ENCODE peak calls at places on chromosome 17, in four cellular contexts. W is Karpas-422, O is PC-3, E is OCI-LY7. S is an unnamed sample.

GRCh38 chr17:48645639-48646182 is 19.6 kb upstream of the HOXB9 start:
- DNase-seq in W (no peak), O (no peak), E (no peak), S (no peak)

GRCh38 chr17:10106067-10106466 is 92.3 kb downstream of the GAS7 start:
- DNase-seq in W (no peak), O (no peak), E (no peak), S (no peak)

GRCh38 chr17:29376667-29377268 is 13.4 kb upstream of the TAOK1 start:
- DNase-seq in W (no peak), O (no peak), E (no peak), S (peak; percentile 92)

GRCh38 chr17:42097691-42098661 is at the start of gene ZNF385C:
- DNase-seq in W (no peak), O (no peak), E (no peak), S (no peak)

GRCh38 chr17:32755045-32755805 is 121.7 kb downstream of the MYO1D start:
- DNase-seq in W (peak; percentile 81), O (peak; percentile 68), E (peak; percentile 55), S (peak; percentile 82)

GRCh38 chr17:73952498-73953205 is 250.8 kb upstream of the RPL38 start:
- DNase-seq in W (no peak), O (no peak), E (no peak), S (peak; percentile 13)

GRCh38 chr17:21177401-21177800 is 36.6 kb downstream of the TMEM11 start:
- DNase-seq in W (no peak), O (no peak), E (no peak), S (no peak)

GRCh38 chr17:45227101-45227591 is 5.5 kb downstream of the FMNL1 start:
- DNase-seq in W (no peak), O (no peak), E (peak; percentile 82), S (peak; percentile 52)

GRCh38 chr17:60640503-60640902 is 37.1 kb upstream of the BCAS3 start:
- DNase-seq in W (peak; percentile 51), O (peak; percentile 45), E (no peak), S (peak; percentile 46)

GRCh38 chr17:68533887-68534700 is 21.9 kb downstream of the PRKAR1A start:
- DNase-seq in W (peak; percentile 68), O (peak; percentile 72), E (peak; percentile 28), S (peak; percentile 83)

GRCh38 chr17:64773836-64774761 is 112.0 kb upstream of the SMURF2 start:
- DNase-seq in W (peak; percentile 90), O (peak; percentile 96), E (peak; percentile 70), S (peak; percentile 60)

GRCh38 chr17:39246274-39246673 is 20.5 kb upstream of the STAC2 start:
- DNase-seq in W (no peak), O (no peak), E (no peak), S (no peak)

GRCh38 chr17:39244600-39245570 is 19.1 kb upstream of the STAC2 start:
- DNase-seq in W (peak; percentile 95), O (peak; percentile 90), E (peak; percentile 90), S (peak; percentile 78)

GRCh38 chr17:39240631-39241030 is 14.9 kb upstream of the STAC2 start:
- DNase-seq in W (no peak), O (no peak), E (no peak), S (no peak)

GRCh38 chr17:39244016-39244599 is 18.4 kb upstream of the STAC2 start:
- DNase-seq in W (peak; percentile 78), O (no peak), E (peak; percentile 87), S (no peak)

GRCh38 chr17:39243155-39243554 is 17.4 kb upstream of the STAC2 start:
- DNase-seq in W (no peak), O (no peak), E (no peak), S (no peak)
- H3K4me2 ChIP-seq in W (no peak overlapping the region), O (no peak overlapping the region), E (peak overlapping the region; percentile 28), S (no peak overlapping the region)

GRCh38 chr17:17922198-17922901 is 49.9 kb downstream of the TOM1L2 start:
- DNase-seq in W (no peak), O (no peak), E (no peak), S (no peak)
- H3K9me2 ChIP-seq in W (no peaks in the 10 kb centered on the region), O (no peaks in the 10 kb centered on the region), E (no peaks in the 10 kb centered on the region), S (no peaks in the 10 kb centered on the region)

DNA sequence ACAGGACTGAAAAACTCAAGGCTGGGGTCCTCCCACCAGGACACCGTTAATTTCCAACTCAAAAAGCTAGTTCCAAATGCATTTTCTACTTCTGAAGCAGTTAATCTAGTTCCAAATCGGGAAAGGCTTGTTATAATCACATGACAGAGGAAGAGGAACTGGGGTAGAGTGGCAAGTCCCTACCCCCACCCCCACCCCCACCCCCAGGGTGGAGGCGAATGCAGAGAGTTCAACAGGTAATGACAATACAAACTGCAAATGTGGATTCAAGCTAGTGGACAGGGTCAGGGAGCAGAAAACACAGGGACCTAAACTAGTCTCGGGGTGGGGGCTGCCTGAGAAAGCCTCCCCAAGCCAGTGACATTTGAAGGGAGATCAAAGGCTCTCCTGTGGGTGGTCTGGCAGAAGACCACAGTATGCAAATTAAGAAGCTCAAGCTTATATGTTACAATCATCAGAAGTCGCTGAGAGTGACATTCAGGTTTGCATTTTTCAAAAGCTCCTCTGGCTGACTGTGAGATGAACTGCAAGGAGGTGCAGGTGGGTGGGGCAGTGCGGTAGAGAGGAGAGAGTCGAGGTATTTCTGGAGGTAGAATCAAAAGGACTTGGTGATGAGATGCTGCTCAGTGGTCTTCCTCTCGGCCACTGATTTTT is 56.4 kb upstream of the SLC25A19 start:
- DNase-seq in W (peak; percentile 94), O (no peak), E (peak; percentile 98), S (no peak)
- H3K4me2 ChIP-seq in W (peak overlapping the region; percentile 69), O (no peak overlapping the region), E (peak overlapping the region; percentile 84), S (no peak overlapping the region)

GRCh38 chr17:70324031-70324430 is 154.7 kb downstream of the KCNJ2 start:
- DNase-seq in W (no peak), O (no peak), E (no peak), S (no peak)
- H3K9me2 ChIP-seq in W (no peaks in the 10 kb centered on the region), O (no peaks in the 10 kb centered on the region), E (no peaks in the 10 kb centered on the region), S (no peaks in the 10 kb centered on the region)

DNA sequence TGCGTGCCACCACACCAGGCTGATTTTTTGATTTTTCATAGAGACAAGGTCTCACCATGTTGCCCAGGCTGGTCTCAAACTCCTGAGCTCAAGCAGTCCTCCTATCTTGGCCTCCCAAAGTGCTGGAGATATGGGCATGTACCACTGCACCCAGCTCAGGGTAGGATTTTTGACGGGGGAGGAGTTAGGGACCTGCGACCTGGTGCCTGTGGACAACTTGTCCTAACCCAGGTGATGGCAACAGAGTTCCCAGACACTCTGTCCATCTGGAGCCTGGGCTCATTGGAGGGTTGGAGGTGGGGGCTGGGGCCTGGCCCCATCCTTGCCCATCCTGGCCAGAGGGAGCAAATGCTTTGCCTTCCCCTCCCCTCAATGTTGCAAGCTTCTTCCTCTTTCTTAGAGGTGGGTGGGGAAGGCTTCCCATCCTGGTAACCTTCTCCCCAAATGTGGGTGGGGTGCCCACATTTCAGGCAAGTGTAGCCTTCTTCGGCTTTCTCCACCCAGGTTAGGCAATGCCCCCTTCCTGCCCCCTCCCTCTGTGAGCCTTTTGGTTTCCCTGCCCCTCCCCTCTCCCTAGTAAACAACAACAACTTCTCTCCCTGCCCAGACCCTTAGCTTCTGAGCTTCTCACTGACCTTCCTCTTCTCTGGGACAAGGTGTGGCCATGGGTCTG is 24.9 kb downstream of the RARA start:
- DNase-seq in W (no peak), O (no peak), E (no peak), S (no peak)
- H3K4me2 ChIP-seq in W (no peak overlapping the region), O (no peak overlapping the region), E (no peak overlapping the region), S (no peak overlapping the region)

GRCh38 chr17:58402047-58402446 is 15.3 kb downstream of the RNF43 start:
- DNase-seq in W (no peak), O (peak; percentile 64), E (no peak), S (peak; percentile 55)
- H3K9me2 ChIP-seq in W (no peaks in the 10 kb centered on the region), O (no peaks in the 10 kb centered on the region), E (no peaks in the 10 kb centered on the region), S (no peaks in the 10 kb centered on the region)

DNA sequence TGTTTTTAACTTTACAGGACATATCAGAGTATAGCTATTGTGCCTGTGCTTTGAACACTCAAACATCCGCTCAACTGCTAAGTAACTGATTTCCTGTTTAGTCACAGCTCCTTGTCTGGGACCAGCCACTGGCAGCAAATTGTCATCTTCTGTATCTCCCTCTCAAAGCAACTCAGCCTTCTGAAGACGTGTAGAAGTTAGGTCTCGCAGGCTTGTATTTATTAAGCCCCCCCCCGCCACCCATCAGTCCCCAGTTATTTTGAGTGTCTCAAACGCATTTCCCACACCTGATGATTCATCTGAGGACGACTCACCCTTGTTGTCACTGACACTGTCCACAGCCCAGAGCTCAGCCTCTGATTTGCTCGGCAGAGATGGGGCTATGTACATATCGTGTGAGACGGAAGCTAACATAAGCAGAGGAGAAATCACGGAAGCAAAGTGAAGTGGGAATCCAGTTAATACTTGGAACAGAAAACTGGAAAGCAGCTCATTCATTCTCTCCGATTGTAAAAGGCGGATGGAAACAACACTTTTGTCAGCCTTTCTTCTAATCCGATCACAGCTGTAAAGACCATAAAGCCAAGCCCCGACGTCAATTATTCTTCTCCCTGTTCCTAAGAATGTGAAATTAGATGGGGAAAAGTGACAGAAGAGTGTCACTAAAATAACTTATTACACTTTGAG is 64.1 kb downstream of the PITPNC1 start:
- DNase-seq in W (no peak), O (peak; percentile 89), E (peak; percentile 85), S (peak; percentile 94)
- H3K4me2 ChIP-seq in W (no peak overlapping the region), O (peak overlapping the region; percentile 68), E (peak overlapping the region; percentile 69), S (peak overlapping the region; percentile 66)

GRCh38 chr17:30696234-30696633 is 128.3 kb downstream of the CRLF3 start:
- DNase-seq in W (no peak), O (no peak), E (no peak), S (no peak)
- H3K9me2 ChIP-seq in W (no peaks in the 10 kb centered on the region), O (no peaks in the 10 kb centered on the region), E (no peaks in the 10 kb centered on the region), S (no peaks in the 10 kb centered on the region)

GRCh38 chr17:15969463-15969862 is 24.5 kb downstream of the ADORA2B start:
- DNase-seq in W (no peak), O (no peak), E (no peak), S (no peak)

GRCh38 chr17:15973016-15973415 is 26.5 kb downstream of the ZSWIM7 start:
- DNase-seq in W (no peak), O (peak; percentile 47), E (no peak), S (no peak)

GRCh38 chr17:15971882-15972281 is 27.0 kb downstream of the ADORA2B start:
- DNase-seq in W (no peak), O (peak; percentile 46), E (no peak), S (no peak)

GRCh38 chr17:15972497-15972951 is 27.0 kb downstream of the ZSWIM7 start:
- DNase-seq in W (no peak), O (peak; percentile 6), E (no peak), S (no peak)

GRCh38 chr17:15971108-15971507 is 26.2 kb downstream of the ADORA2B start:
- DNase-seq in W (no peak), O (no peak), E (no peak), S (no peak)
- H3K4me2 ChIP-seq in W (no peak overlapping the region), O (no peak overlapping the region), E (no peak overlapping the region), S (no peak overlapping the region)